ENCODE peak calls at places on chromosomes 11 and 22, in five cellular contexts. E is ovary, M is mucosa of descending colon, A is thoracic aorta, R is A549. D is an unnamed sample.

GRCh38 chr22:35538801-35539321 is 1.8 kb upstream of the RASD2 start:
- DNase-seq in A (no peak), E (no peak), R (peak; percentile 44), M (no peak), D (no peak)

GRCh38 chr11:69280451-69280850 is 13.5 kb upstream of the MYEOV start:
- DNase-seq in A (no peak), R (peak; percentile 36), E (no peak), M (no peak), D (no peak)

GRCh38 chr11:111213256-111213655 is 32.3 kb upstream of the POU2AF2 start:
- DNase-seq in E (no peak), R (no peak), A (no peak), M (no peak), D (no peak)

GRCh38 chr11:72239849-72240460 is 4.0 kb downstream of the PHOX2A start:
- DNase-seq in E (peak; percentile 70), M (peak; percentile 75), R (no peak), A (no peak), D (no peak)

GRCh38 chr11:11038339-11039248 is 180.7 kb upstream of the ZBED5 start:
- DNase-seq in R (no peak), A (no peak), M (no peak), E (no peak), D (no peak)

GRCh38 chr11:20417771-20418170 is 30.3 kb downstream of the PRMT3 start:
- DNase-seq in E (no peak), R (no peak), M (no peak), A (no peak), D (no peak)

GRCh38 chr11:120952503-120953229 is 71.2 kb upstream of the TBCEL start:
- DNase-seq in A (peak; percentile 14), M (peak; percentile 63), R (peak; percentile 74), E (peak; percentile 80), D (peak; percentile 6)

GRCh38 chr22:41521166-41521565 is 23.1 kb downstream of the POLR3H start:
- DNase-seq in A (no peak), E (no peak), M (no peak), R (no peak), D (no peak)

GRCh38 chr11:70594031-70594430 is 195.7 kb downstream of the CTTN start:
- DNase-seq in A (no peak), R (no peak), E (no peak), M (peak; percentile 19), D (no peak)

GRCh38 chr11:16898274-16898985 is 115.8 kb downstream of the PLEKHA7 start:
- DNase-seq in R (no peak), E (no peak), A (no peak), M (no peak), D (no peak)

GRCh38 chr22:26416670-26417270 is 12.3 kb upstream of the ASPHD2 start:
- DNase-seq in R (no peak), A (no peak), M (no peak), E (no peak), D (no peak)

GRCh38 chr11:66505276-66505816 is 5.1 kb upstream of the BBS1 start:
- DNase-seq in A (no peak), R (no peak), E (no peak), M (no peak), D (no peak)

GRCh38 chr11:121652982-121653381 is 200.2 kb upstream of the SORL1-AS1 start:
- DNase-seq in R (no peak), A (no peak), E (no peak), M (no peak), D (no peak)

GRCh38 chr11:129280027-129280811 is 88.1 kb upstream of the ARHGAP32 start:
- DNase-seq in A (no peak), R (no peak), E (no peak), M (no peak), D (no peak)

GRCh38 chr11:17722000-17722643 is 2.8 kb downstream of the MYOD1 start:
- DNase-seq in A (no peak), R (peak; percentile 56), M (no peak), E (no peak), D (no peak)

GRCh38 chr11:87036756-87037449 is 831 bp upstream of the TMEM135 start:
- DNase-seq in E (no peak), M (no peak), A (no peak), R (peak; percentile 32), D (no peak)

GRCh38 chr11:99739464-99740089 is 718.8 kb downstream of the CNTN5 start:
- DNase-seq in E (no peak), A (no peak), M (no peak), R (peak; percentile 32), D (no peak)

GRCh38 chr11:831132-831864 is 1.5 kb upstream of the CD151 start:
- DNase-seq in R (no peak), M (peak; percentile 63), A (no peak), E (no peak), D (no peak)

DNA sequence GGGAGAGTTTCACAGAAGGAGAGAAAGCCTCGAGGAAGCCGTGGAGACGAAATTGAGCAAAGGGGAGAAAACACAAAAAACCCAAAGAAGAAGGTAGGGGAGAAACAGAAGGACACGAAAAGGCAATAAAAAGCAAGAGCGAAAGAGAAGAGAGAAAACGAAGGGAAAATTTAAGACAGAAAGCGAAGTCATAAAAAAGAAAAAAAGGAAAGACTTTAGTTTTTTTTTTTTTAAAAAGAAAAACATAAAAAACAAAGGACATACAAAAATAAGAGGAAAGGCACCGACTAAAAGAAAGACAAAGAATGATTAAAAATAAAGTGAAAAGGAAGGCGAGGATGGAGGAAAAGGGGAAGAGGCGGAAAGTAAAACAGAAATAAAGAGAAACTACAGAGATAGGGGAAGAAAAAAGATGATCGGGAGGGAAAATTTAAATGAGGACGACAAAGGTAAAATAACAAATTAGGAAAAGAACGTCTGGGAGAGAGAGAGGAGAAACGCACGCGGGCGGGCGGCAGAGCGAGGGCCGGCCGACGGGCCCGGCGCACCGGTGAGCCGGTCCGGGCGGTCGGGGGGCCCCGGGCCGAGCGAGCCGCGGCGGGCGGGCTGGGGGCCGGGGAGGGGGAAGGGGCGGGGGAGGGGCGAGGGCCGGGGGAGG is 455 bp upstream of the TBX1 start:
- DNase-seq in A (no peak), M (no peak), R (no peak), E (no peak), D (no peak)
- H3K4me3 ChIP-seq in A (peak overlapping the region; percentile 62), M (no peak overlapping the region), R (peak overlapping the region; percentile 36), E (no peak overlapping the region), D (peak overlapping the region; percentile 57)

GRCh38 chr22:47618611-47619010 is 856.2 kb downstream of the TBC1D22A start:
- DNase-seq in E (no peak), R (no peak), A (no peak), M (no peak), D (no peak)
- H3K9me3 ChIP-seq in E (no peaks in the 10 kb centered on the region), R (no peaks in the 10 kb centered on the region), A (no peaks in the 10 kb centered on the region), M (no peaks in the 10 kb centered on the region), D (no peaks in the 10 kb centered on the region)

DNA sequence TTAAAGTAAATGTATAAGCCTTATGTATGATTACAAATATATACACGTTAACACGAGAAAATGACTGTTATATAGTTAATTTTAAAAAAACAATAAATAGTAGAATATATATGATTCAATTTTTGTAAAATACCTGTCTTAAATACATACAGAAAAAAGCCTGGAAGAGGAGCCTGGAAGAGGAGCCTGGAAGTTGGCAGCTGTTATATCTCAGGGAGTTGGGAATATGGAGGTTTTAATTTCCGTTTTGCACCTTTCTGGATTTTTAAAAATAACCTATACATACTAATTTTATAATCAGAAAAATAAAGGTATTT is 111.6 kb downstream of the WT1 start:
- DNase-seq in R (no peak), E (no peak), A (no peak), M (no peak), D (no peak)
- TF ChIP-seq CTCF in R (no peak), E (no peak), A (peak; percentile 26), M (no peak), D (no peak)

DNA sequence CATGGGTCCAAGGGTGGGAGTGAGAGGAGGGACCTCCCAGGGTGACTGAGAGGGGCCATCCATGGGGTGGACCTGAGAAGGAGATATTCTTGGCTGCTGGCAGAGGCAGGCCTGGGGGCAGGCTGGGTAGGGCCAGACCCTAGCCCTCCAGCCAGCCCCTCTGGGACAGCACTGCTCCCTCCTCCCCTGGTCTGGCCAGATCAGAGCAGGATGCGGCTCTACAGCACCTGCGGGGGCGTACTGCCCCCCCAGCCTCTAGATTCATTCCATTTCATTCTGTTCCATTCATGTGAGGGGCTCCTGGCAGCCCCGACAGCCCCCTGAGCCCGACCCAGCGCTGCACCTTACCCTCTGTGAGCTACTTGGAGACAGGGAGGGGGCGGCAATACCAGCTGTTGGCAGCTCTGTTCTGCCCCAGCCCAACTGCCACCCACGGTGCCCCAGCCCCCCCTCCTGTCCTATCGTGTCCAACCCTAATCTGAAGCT is 34.3 kb upstream of the MYRF start:
- DNase-seq in M (no peak), E (no peak), R (no peak), A (no peak), D (no peak)
- H3K4me3 ChIP-seq in M (no peak overlapping the region), E (peak overlapping the region; percentile 48), R (no peak overlapping the region), A (peak overlapping the region; percentile 70), D (peak overlapping the region; percentile 39)

GRCh38 chr11:127567237-127567932 is 566.8 kb upstream of the KIRREL3 start:
- DNase-seq in E (no peak), R (no peak), A (no peak), M (no peak), D (no peak)

GRCh38 chr11:127564803-127565202 is 564.2 kb upstream of the KIRREL3 start:
- DNase-seq in M (no peak), A (no peak), R (no peak), E (no peak), D (no peak)
- H3K9me3 ChIP-seq in M (no peaks in the 10 kb centered on the region), A (no peaks in the 10 kb centered on the region), R (no peaks in the 10 kb centered on the region), E (no peaks in the 10 kb centered on the region), D (no peaks in the 10 kb centered on the region)

GRCh38 chr11:27233654-27234042 is 129.4 kb downstream of the CCDC34 start:
- DNase-seq in R (no peak), A (no peak), M (no peak), E (no peak), D (no peak)

GRCh38 chr11:27234961-27235360 is 128.1 kb downstream of the CCDC34 start:
- DNase-seq in M (no peak), R (no peak), E (no peak), A (no peak), D (no peak)

GRCh38 chr11:27237641-27238040 is 125.4 kb downstream of the CCDC34 start:
- DNase-seq in R (no peak), E (no peak), M (no peak), A (no peak), D (no peak)

GRCh38 chr11:27231519-27231918 is 131.5 kb downstream of the CCDC34 start:
- DNase-seq in M (no peak), A (no peak), E (no peak), R (no peak), D (no peak)

GRCh38 chr11:27234043-27234668 is 128.9 kb downstream of the CCDC34 start:
- DNase-seq in R (peak; percentile 82), E (no peak), M (peak; percentile 57), A (no peak), D (no peak)
- TF ChIP-seq CTCF in R (no peak), E (no peak), M (no peak), A (no peak), D (no peak)